ENCODE peak calls at places on chromosomes 12 and 14, in four cellular contexts. C, J, L and I are unnamed samples.

GRCh38 chr12:14278294-14278953 is 87.1 kb upstream of the ATF7IP start:
- DNase-seq in L (no peak), C (no peak), J (no peak), I (no peak)

GRCh38 chr14:104442107-104442551 is 137.4 kb upstream of the C14orf180 start:
- DNase-seq in C (no peak), L (no peak), J (no peak), I (no peak)

GRCh38 chr14:56005580-56006053 is 112.6 kb upstream of the PELI2 start:
- DNase-seq in C (no peak), J (peak; percentile 36), L (peak; percentile 5), I (no peak)

GRCh38 chr12:69550951-69551350 is 34.3 kb upstream of the CCT2 start:
- DNase-seq in C (no peak), J (no peak), L (no peak), I (no peak)

GRCh38 chr12:131775904-131776889 is 52.0 kb upstream of the MMP17 start:
- DNase-seq in L (no peak), J (no peak), C (no peak), I (no peak)

GRCh38 chr14:95535226-95536021 is 574 bp downstream of the GLRX5 start:
- DNase-seq in J (no peak), L (no peak), C (no peak), I (no peak)

GRCh38 chr12:130920711-130921381 is 32.9 kb upstream of the ADGRD1 start:
- DNase-seq in L (peak; percentile 25), J (no peak), C (no peak), I (no peak)

GRCh38 chr12:86917121-86917520 is 660.9 kb upstream of the MGAT4C start:
- DNase-seq in J (no peak), L (no peak), C (no peak), I (no peak)

GRCh38 chr12:32070370-32070769 is 36.3 kb upstream of the BICD1 start:
- DNase-seq in J (no peak), L (no peak), C (no peak), I (no peak)

GRCh38 chr14:32633214-32633864 is 304.2 kb downstream of the AKAP6 start:
- DNase-seq in C (no peak), J (no peak), L (no peak), I (peak; percentile 76)

GRCh38 chr12:104171785-104172563 is 34.0 kb upstream of the NFYB start:
- DNase-seq in J (no peak), C (no peak), L (no peak), I (no peak)

GRCh38 chr14:104965561-104966231 is 12.5 kb downstream of the AHNAK2 start:
- DNase-seq in L (no peak), C (no peak), J (no peak), I (no peak)